ENCODE peak calls at places on chromosomes 12 and 14, in seven cellular contexts. D is left ventricle myocardium inferior, T is A549, J is BJ, E is epithelial cell of esophagus, F is breast epithelium, Y is neural crest cell. A is an unnamed sample.

GRCh38 chr12:5989621-5990020 is 44.6 kb upstream of the ANO2 start:
- DNase-seq in J (no peak), Y (no peak), T (no peak), F (no peak), D (no peak), E (peak), A (no peak)

GRCh38 chr14:69605761-69606160 is 5.6 kb upstream of the SUSD6 start:
- DNase-seq in E (peak), F (no peak), Y (no peak), T (no peak), D (no peak), J (no peak), A (no peak)

GRCh38 chr12:28035483-28035882 is 63.0 kb upstream of the PTHLH start:
- DNase-seq in E (peak), T (peak), J (no peak), Y (no peak), D (no peak), F (no peak), A (no peak)

GRCh38 chr14:37726708-37727107 is 131.3 kb downstream of the TTC6 start:
- DNase-seq in J (no peak), Y (no peak), E (no peak), D (no peak), F (no peak), T (no peak), A (no peak)

GRCh38 chr14:98808494-98809407 is 463.2 kb downstream of the BCL11B start:
- DNase-seq in D (no peak), J (no peak), F (peak), Y (no peak), T (no peak), E (peak), A (no peak)

GRCh38 chr12:69898236-69898635 is 73.2 kb downstream of the MYRFL start:
- DNase-seq in F (no peak), J (peak), T (no peak), Y (no peak), E (peak), D (no peak), A (no peak)

GRCh38 chr14:70886421-70887206 is 20.6 kb upstream of the PCNX1 start:
- DNase-seq in Y (no peak), F (no peak), D (no peak), T (no peak), E (no peak), J (no peak), A (no peak)

GRCh38 chr12:6444031-6444430 is 724 bp upstream of the CD27 start:
- DNase-seq in F (no peak), D (no peak), J (no peak), T (no peak), Y (no peak), E (no peak), A (no peak)

GRCh38 chr12:202081-202731 is 11.8 kb downstream of the SLC6A12 start:
- DNase-seq in J (no peak), F (peak), E (peak), D (no peak), T (no peak), Y (no peak), A (no peak)

GRCh38 chr12:108193922-108194321 is 64.8 kb downstream of the WSCD2 start:
- DNase-seq in D (no peak), J (no peak), E (peak), Y (peak), F (no peak), T (peak), A (peak)

GRCh38 chr12:49983892-49984291 is 11.1 kb downstream of the AQP6 start:
- DNase-seq in T (no peak), E (peak), F (no peak), D (no peak), J (no peak), Y (no peak), A (no peak)

GRCh38 chr14:40494483-40494882 is 1062.2 kb upstream of the FBXO33 start:
- DNase-seq in D (no peak), J (no peak), T (no peak), Y (no peak), E (no peak), F (no peak), A (no peak)

GRCh38 chr12:78101946-78102635 is 271.4 kb downstream of the NAV3 start:
- DNase-seq in T (peak), F (no peak), E (no peak), D (no peak), Y (no peak), J (no peak), A (no peak)

GRCh38 chr12:110015132-110015531 is 15.9 kb downstream of the ANKRD13A start:
- DNase-seq in J (no peak), E (no peak), Y (no peak), D (no peak), T (no peak), F (no peak), A (no peak)
- TF ChIP-seq CTCF in J (no peak), E (no peak), Y (no peak), D (no peak), T (no peak), F (no peak), A (no peak)

GRCh38 chr12:117231750-117232149 is 41.5 kb upstream of the FBXO21 start:
- DNase-seq in F (no peak), E (no peak), D (no peak), J (no peak), T (peak), Y (no peak), A (no peak)
- TF ChIP-seq CTCF in F (no peak), E (no peak), D (no peak), J (no peak), T (peak), Y (no peak), A (no peak)

DNA sequence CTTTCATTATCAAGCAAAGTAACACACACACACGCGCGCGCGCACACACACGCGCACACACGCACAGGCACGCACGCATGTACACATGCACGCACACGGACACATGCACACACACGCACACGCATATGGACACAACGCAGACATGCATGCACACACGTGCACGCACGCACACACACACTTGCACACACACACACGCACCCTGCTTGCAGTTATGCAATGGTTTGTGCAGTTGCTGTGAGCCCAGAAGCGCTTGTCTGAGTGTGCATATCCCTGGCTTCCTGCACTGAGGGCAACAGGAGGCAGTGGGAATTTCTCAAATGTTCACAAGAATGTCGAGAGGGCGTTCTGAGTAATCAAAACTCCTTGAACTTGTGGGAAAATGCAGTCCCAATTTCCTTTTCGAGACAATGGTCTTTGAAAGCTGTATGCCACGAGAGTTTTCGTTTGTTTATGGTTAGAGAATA is 41.6 kb downstream of the NFKBIA start:
- DNase-seq in F (no peak), T (no peak), D (no peak), Y (no peak), E (no peak), J (no peak), A (no peak)
- TF ChIP-seq CTCF in F (no peak), T (no peak), D (no peak), Y (no peak), E (no peak), J (no peak), A (no peak)

DNA sequence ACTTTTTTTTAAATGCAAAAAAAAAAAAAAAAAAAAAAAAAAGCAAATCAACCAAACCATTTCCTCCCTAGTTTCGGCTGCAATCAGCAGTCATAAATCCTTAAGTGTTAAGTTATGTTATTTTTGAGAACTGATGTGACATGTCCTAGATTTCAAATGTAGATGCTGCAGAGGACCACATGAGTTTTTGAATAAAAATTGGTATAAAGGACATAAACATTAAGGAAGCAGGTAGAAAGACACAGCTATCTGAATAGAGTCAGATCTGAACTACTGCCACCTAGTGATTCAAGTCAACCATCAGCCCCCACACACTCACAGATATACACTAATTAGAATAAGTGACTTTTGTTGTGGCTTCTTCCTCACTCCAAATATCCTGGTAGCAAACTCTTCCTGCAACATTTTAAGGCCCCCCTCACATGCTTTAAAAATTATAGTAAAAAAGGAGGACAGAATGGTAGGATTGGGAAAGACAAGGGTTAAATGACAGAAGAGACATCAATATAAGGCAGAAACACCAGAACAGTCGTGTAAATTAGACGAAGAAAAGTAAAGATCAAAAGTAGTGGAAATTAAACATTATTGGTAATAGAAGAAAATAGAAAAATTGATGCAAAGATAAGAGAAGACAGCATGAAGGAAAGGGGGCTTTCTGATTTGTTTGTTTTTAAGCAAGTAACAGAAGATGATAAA is 394.5 kb upstream of the ATP2B1 start:
- DNase-seq in F (no peak), Y (no peak), D (no peak), E (peak), J (no peak), T (peak), A (no peak)
- TF ChIP-seq CTCF in F (no peak), Y (peak), D (peak), E (peak), J (peak), T (peak), A (peak)

GRCh38 chr12:13630354-13630753 is 351.0 kb downstream of the GRIN2B start:
- DNase-seq in J (no peak), D (no peak), E (no peak), T (no peak), Y (no peak), F (no peak), A (no peak)
- TF ChIP-seq CTCF in J (no peak), D (no peak), E (no peak), T (no peak), Y (no peak), F (no peak), A (no peak)

GRCh38 chr12:9076733-9077575 is 38.8 kb downstream of the A2M start:
- DNase-seq in T (no peak), J (no peak), Y (no peak), E (no peak), F (no peak), D (no peak), A (no peak)

GRCh38 chr12:9081667-9082243 is 34.0 kb downstream of the A2M start:
- DNase-seq in T (no peak), F (no peak), E (no peak), J (no peak), Y (no peak), D (no peak), A (no peak)

GRCh38 chr12:9079082-9079481 is 36.6 kb downstream of the A2M start:
- DNase-seq in Y (no peak), J (no peak), D (no peak), T (no peak), F (no peak), E (no peak), A (no peak)

GRCh38 chr12:9077576-9078031 is 38.1 kb downstream of the A2M start:
- DNase-seq in T (no peak), Y (no peak), E (no peak), J (no peak), D (no peak), F (no peak), A (no peak)

DNA sequence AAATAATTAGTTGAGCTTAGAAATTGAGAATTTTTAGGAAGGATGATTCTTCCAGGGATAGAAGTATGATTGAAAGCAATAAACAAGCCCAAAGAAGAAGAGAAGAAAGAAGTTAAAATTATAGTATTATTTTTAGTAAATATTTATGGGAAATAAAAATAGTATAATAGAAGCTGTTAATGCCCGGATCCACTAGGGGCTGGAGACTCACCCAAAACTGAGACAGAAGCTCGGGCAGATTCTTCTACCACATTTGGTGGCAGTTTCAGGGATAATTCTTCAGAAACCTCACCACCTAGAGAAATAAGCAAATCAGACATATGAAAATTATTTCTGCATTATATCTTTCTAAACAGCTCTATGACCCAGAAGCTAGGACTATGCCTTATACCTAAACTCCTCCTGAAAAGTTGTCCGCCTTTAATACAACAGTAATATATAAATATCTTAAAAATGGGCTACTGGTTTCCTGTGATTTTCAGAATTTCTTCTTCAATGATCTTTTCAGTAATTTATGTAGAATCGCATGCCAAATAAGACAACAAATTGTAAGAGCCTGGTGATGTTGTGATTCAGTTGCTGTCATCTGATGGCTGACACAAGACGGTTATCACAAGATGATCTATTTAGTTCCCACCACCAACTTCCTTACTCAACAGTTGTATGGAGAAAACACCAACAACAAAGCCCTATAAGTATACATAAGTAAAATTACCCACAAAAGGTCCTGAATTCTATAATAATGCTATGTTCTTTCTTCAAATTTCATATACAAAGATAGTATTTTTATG is 35.6 kb downstream of the A2M start:
- DNase-seq in Y (no peak), T (no peak), E (no peak), J (no peak), F (no peak), D (no peak), A (no peak)
- TF ChIP-seq CTCF in Y (peak), T (no peak), E (no peak), J (no peak), F (no peak), D (no peak), A (no peak)

DNA sequence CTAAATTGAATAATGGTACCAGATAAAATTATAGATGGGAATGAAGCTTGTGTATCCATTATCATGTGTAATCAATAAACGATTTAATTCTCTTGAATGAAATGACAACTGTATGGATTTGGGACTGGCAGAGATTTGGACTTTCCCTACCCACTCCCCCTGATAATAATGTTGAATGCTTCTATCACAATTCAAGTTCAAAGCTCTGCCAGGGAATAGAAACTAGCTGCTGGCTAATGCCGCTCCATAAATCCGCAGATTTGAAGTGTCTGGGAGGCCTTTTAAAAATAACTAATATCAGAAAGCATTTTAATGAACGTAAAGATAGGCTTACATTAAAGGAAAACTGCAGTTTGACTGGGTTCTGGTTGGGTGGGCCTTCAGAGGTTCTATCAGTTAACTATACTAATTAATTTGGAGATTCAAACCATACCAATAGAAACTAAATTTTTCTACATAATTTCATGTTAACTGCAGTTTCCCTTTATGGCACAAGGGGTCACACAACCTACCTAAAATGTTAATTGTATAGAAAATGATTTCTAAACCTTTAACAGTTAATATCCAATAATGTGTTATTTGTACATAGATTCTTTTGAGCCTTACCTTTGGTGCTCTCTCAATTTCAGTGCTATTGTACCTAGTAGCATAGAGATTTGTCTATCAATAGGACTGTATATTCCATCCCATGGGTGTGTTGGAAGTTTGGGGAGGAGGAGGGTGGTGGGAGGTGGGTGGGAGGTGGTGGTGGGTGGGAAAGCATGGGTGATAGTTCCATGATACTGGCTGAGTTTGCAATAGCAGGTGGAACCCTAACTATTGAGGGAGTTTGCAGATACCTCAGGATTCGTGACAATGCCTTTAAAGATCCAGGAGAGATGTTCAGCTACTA is 4.9 kb downstream of the HNRNPA1 start:
- DNase-seq in D (no peak), E (no peak), T (no peak), F (no peak), Y (no peak), J (no peak), A (no peak)
- TF ChIP-seq CTCF in D (no peak), E (peak), T (peak), F (no peak), Y (peak), J (peak), A (peak)

GRCh38 chr14:21796912-21797311 is 123.3 kb upstream of the OR4E1 start:
- DNase-seq in T (no peak), Y (no peak), F (no peak), D (no peak), J (no peak), E (peak), A (no peak)
- TF ChIP-seq CTCF in T (no peak), Y (no peak), F (no peak), D (no peak), J (no peak), E (peak), A (peak)